ENCODE peak calls at places on chromosomes 2 and 18, in nine cellular contexts. B, J, V, P, C, W, D, S and K are unnamed samples.

GRCh38 chr2:120577896-120578295 is 157.8 kb upstream of the GLI2 start:
- DNase-seq in D (no peak), V (no peak), W (no peak), S (no peak), J (no peak), P (no peak), C (no peak), B (no peak), K (no peak)

GRCh38 chr18:42617086-42617725 is 498.3 kb downstream of the RIT2 start:
- DNase-seq in S (no peak), V (no peak), C (no peak), J (peak), W (no peak), B (no peak), P (no peak), D (no peak), K (no peak)

GRCh38 chr2:216944733-216945132 is 84.9 kb upstream of the TNP1 start:
- DNase-seq in V (no peak), B (no peak), S (no peak), W (no peak), D (no peak), J (no peak), P (no peak), C (no peak), K (no peak)

GRCh38 chr2:48504647-48505327 is 25.2 kb upstream of the STON1 start:
- DNase-seq in V (no peak), D (no peak), J (no peak), C (no peak), B (peak), W (no peak), P (no peak), S (no peak), K (no peak)

GRCh38 chr2:128596453-128597430 is 278.1 kb upstream of the HS6ST1 start:
- DNase-seq in D (no peak), W (no peak), J (no peak), C (no peak), S (no peak), B (no peak), P (no peak), V (no peak), K (no peak)

GRCh38 chr2:239114119-239114581 is 266.3 kb downstream of the TWIST2 start:
- DNase-seq in P (no peak), D (no peak), B (peak), S (no peak), W (no peak), V (no peak), C (no peak), J (no peak), K (no peak)

GRCh38 chr2:38271697-38272096 is 105.4 kb downstream of the ATL2 start:
- DNase-seq in D (no peak), P (no peak), B (no peak), C (no peak), V (no peak), S (no peak), W (no peak), J (no peak), K (no peak)

GRCh38 chr2:234939576-234939975 is 12.2 kb upstream of the SH3BP4 start:
- DNase-seq in P (no peak), S (no peak), W (no peak), D (no peak), B (no peak), J (no peak), V (no peak), C (no peak), K (no peak)

GRCh38 chr2:72989770-72990556 is 72.6 kb downstream of the EMX1 start:
- DNase-seq in V (no peak), J (no peak), D (no peak), C (no peak), P (no peak), W (no peak), B (no peak), S (peak), K (no peak)

GRCh38 chr2:20132990-20133535 is 81.6 kb upstream of the LAPTM4A start:
- DNase-seq in D (no peak), P (no peak), B (no peak), S (no peak), J (no peak), V (no peak), W (no peak), C (no peak), K (no peak)

GRCh38 chr2:26740346-26740745 is 23.7 kb upstream of the SLC35F6 start:
- DNase-seq in J (no peak), V (no peak), S (no peak), W (no peak), C (no peak), P (no peak), D (no peak), B (no peak), K (no peak)

GRCh38 chr2:212953170-212953920 is 198.1 kb downstream of the IKZF2 start:
- DNase-seq in W (no peak), V (no peak), B (no peak), J (no peak), P (no peak), D (no peak), C (no peak), S (no peak), K (no peak)